ENCODE peak calls at places on chromosomes 12 and 14, in five cellular contexts. R, V, X, K and G are unnamed samples.

GRCh38 chr12:128607606-128608005 is 216.2 kb downstream of the SLC15A4 start:
- DNase-seq in V (no peak), K (no peak), X (no peak), R (no peak), G (no peak)

GRCh38 chr14:103716091-103716801 is 636 bp downstream of the ZFYVE21 start:
- DNase-seq in V (no peak), X (peak), R (peak), K (no peak), G (no peak)

GRCh38 chr12:62001424-62001823 is 258.8 kb upstream of the USP15 start:
- DNase-seq in V (no peak), K (no peak), R (no peak), X (no peak), G (no peak)

GRCh38 chr12:117662220-117662619 is 300.8 kb upstream of the NOS1 start:
- DNase-seq in K (peak), V (no peak), R (no peak), X (no peak), G (no peak)

GRCh38 chr14:24057271-24057670 is 5.5 kb downstream of the CARMIL3 start:
- DNase-seq in X (no peak), V (no peak), R (no peak), K (no peak), G (no peak)

GRCh38 chr12:62711626-62712305 is 223.2 kb downstream of the PPM1H start:
- DNase-seq in V (no peak), R (no peak), K (peak), X (no peak), G (no peak)

GRCh38 chr12:44616385-44616784 is 259.7 kb downstream of the NELL2 start:
- DNase-seq in K (no peak), R (no peak), X (no peak), V (no peak), G (no peak)

GRCh38 chr12:124745891-124746570 is 117.6 kb downstream of the SCARB1 start:
- DNase-seq in V (peak), R (peak), X (peak), K (peak), G (peak)

GRCh38 chr12:57416039-57416996 is 14.5 kb downstream of the R3HDM2 start:
- DNase-seq in V (no peak), R (no peak), K (peak), X (no peak), G (peak)

GRCh38 chr12:124677552-124678356 is 110.3 kb upstream of the NCOR2 start:
- DNase-seq in K (no peak), V (no peak), X (no peak), R (no peak), G (no peak)

GRCh38 chr12:64669270-64669842 is 59.1 kb downstream of the RASSF3 start:
- DNase-seq in V (no peak), X (no peak), K (peak), R (peak), G (no peak)

GRCh38 chr12:94534761-94535613 is 75.3 kb upstream of the CEP83 start:
- DNase-seq in X (no peak), K (peak), R (no peak), V (no peak), G (no peak)

GRCh38 chr12:108491256-108491655 is 23.8 kb upstream of the FICD start:
- DNase-seq in X (no peak), V (no peak), K (no peak), R (no peak), G (no peak)

GRCh38 chr12:28568709-28569108 is 378.5 kb downstream of the CCDC91 start:
- DNase-seq in X (no peak), V (no peak), R (no peak), K (no peak), G (no peak)

GRCh38 chr12:105855691-105856405 is 282.9 kb downstream of the NUAK1 start:
- DNase-seq in X (no peak), V (no peak), K (no peak), R (no peak), G (no peak)

GRCh38 chr14:96614528-96614927 is 112.3 kb downstream of the PAPOLA start:
- DNase-seq in R (no peak), V (no peak), K (no peak), X (peak), G (no peak)

GRCh38 chr12:32897688-32898573 is 1.4 kb upstream of the PKP2 start:
- DNase-seq in X (no peak), K (no peak), V (no peak), R (no peak), G (no peak)

GRCh38 chr12:32107376-32108267 is 975 bp downstream of the BICD1 start:
- DNase-seq in V (peak), R (peak), K (peak), X (peak), G (peak)

GRCh38 chr14:91055016-91055415 is 5.4 kb downstream of the RPS6KA5 start:
- DNase-seq in R (no peak), K (no peak), V (no peak), X (no peak), G (no peak)

GRCh38 chr12:39603065-39603464 is 16.5 kb downstream of the ABCD2 start:
- DNase-seq in K (no peak), V (no peak), R (no peak), X (no peak), G (no peak)

GRCh38 chr14:50762001-50762930 is 68.7 kb downstream of the NIN start:
- DNase-seq in X (no peak), R (peak), K (peak), V (no peak), G (no peak)

GRCh38 chr12:88763536-88764100 is 183.3 kb upstream of the KITLG start:
- DNase-seq in K (peak), R (no peak), V (no peak), X (no peak), G (no peak)

GRCh38 chr12:52036587-52037171 is 14.6 kb upstream of the NR4A1 start:
- DNase-seq in R (peak), V (no peak), X (peak), K (no peak), G (no peak)

GRCh38 chr14:30389134-30389900 is 169.6 kb upstream of the G2E3 start:
- DNase-seq in V (peak), X (no peak), K (peak), R (no peak), G (no peak)

GRCh38 chr12:104304261-104305004 is 894 bp downstream of the EID3 start:
- DNase-seq in K (no peak), R (no peak), V (no peak), X (no peak), G (no peak)

GRCh38 chr12:67794151-67794550 is 145.6 kb downstream of the DYRK2 start:
- DNase-seq in V (no peak), K (no peak), X (no peak), R (no peak), G (no peak)

GRCh38 chr12:101759396-101760047 is 20.3 kb upstream of the SYCP3 start:
- DNase-seq in X (peak), R (peak), K (peak), V (no peak), G (peak)

GRCh38 chr12:54036620-54037359 is 3.9 kb downstream of the HOXC5 start:
- DNase-seq in V (no peak), X (no peak), R (no peak), K (peak), G (no peak)

GRCh38 chr12:104942075-104942474 is 16.0 kb downstream of the SLC41A2 start:
- DNase-seq in R (no peak), V (no peak), X (no peak), K (no peak), G (no peak)

GRCh38 chr14:30608533-30609006 is 13.5 kb upstream of the SCFD1 start:
- DNase-seq in K (peak), X (no peak), R (no peak), V (no peak), G (no peak)

GRCh38 chr12:34390846-34391700 is 368.8 kb downstream of the ALG10 start:
- DNase-seq in K (no peak), X (no peak), V (no peak), R (no peak), G (no peak)

GRCh38 chr12:9049520-9050133 is 60.3 kb downstream of the KLRG1 start:
- DNase-seq in X (peak), K (peak), V (peak), R (peak), G (peak)

GRCh38 chr14:52268191-52269061 is 928 bp downstream of the PTGDR start:
- DNase-seq in R (peak), K (no peak), V (no peak), X (no peak), G (no peak)

GRCh38 chr14:56482306-56482705 is 97.3 kb upstream of the TMEM260 start:
- DNase-seq in R (no peak), V (no peak), K (peak), X (peak), G (peak)